ENCODE peak calls at places on chromosomes 12 and 14, in six cellular contexts. G, F, E, C, I and K are unnamed samples.
A peak's percentile ranks its signal among the peaks of the same experiment; 100 is the strongest.

GRCh38 chr12:51901121-51901812 is 6.0 kb upstream of the ACVRL1 start:
- DNase-seq in F (no peak), I (peak; percentile 9), C (no peak), G (no peak), E (no peak), K (no peak)

GRCh38 chr14:93892923-93893549 is 34.1 kb upstream of the FAM181A start:
- DNase-seq in C (peak; percentile 59), E (peak; percentile 35), G (peak; percentile 64), I (peak; percentile 79), F (peak; percentile 31), K (peak; percentile 82)

GRCh38 chr14:90839024-90839888 is 23.0 kb upstream of the TTC7B start:
- DNase-seq in G (no peak), F (no peak), E (no peak), I (peak; percentile 61), C (no peak), K (peak; percentile 61)

GRCh38 chr14:68775614-68776126 is 17.2 kb downstream of the ZFP36L1 start:
- DNase-seq in E (no peak), C (no peak), G (no peak), F (no peak), I (no peak), K (peak; percentile 40)

GRCh38 chr14:62443796-62444195 is 601.5 kb downstream of the KCNH5 start:
- DNase-seq in C (no peak), E (no peak), G (no peak), F (no peak), I (no peak), K (no peak)

GRCh38 chr14:94447986-94448808 is 4.4 kb downstream of the SERPINA11 start:
- DNase-seq in C (no peak), F (no peak), E (no peak), I (no peak), G (no peak), K (no peak)

GRCh38 chr12:95678684-95679083 is 111.9 kb downstream of the NTN4 start:
- DNase-seq in F (no peak), G (no peak), I (no peak), C (no peak), E (no peak), K (no peak)

GRCh38 chr12:49347307-49348237 is 884 bp downstream of the DNAJC22 start:
- DNase-seq in E (peak; percentile 89), I (peak; percentile 84), G (peak; percentile 67), C (peak; percentile 77), F (peak; percentile 53), K (peak; percentile 89)

GRCh38 chr12:49909826-49910225 is 6.1 kb upstream of the FAIM2 start:
- DNase-seq in G (no peak), I (no peak), E (peak; percentile 48), C (no peak), F (no peak), K (peak; percentile 42)